ENCODE peak calls at places on chromosomes 12 and 14, in nine cellular contexts. One of them, this sample, is unnamed.

GRCh38 chr14:104113631-104114420 is 24.6 kb upstream of the KIF26A start:
- DNase-seq in HCT116: no peak
- DNase-seq in sigmoid colon: no peak
- DNase-seq in prostate gland: no peak
- DNase-seq in esophagus squamous epithelium: no peak
- DNase-seq in breast epithelium: no peak
- DNase-seq in endothelial cell of umbilical vein: no peak
- DNase-seq in stomach: peak; percentile 26
- DNase-seq in IMR-90: no peak
- DNase-seq in this sample: no peak

GRCh38 chr14:88879016-88879415 is 54.6 kb downstream of the TTC8 start:
- DNase-seq in IMR-90: peak; percentile 96
- DNase-seq in esophagus squamous epithelium: no peak
- DNase-seq in endothelial cell of umbilical vein: peak; percentile 92
- DNase-seq in breast epithelium: no peak
- DNase-seq in prostate gland: no peak
- DNase-seq in stomach: no peak
- DNase-seq in sigmoid colon: no peak
- DNase-seq in HCT116: no peak
- DNase-seq in this sample: no peak

GRCh38 chr14:61563162-61563511 is 132.2 kb upstream of the HIF1A start:
- DNase-seq in breast epithelium: no peak
- DNase-seq in stomach: no peak
- DNase-seq in IMR-90: no peak
- DNase-seq in esophagus squamous epithelium: no peak
- DNase-seq in sigmoid colon: no peak
- DNase-seq in prostate gland: no peak
- DNase-seq in endothelial cell of umbilical vein: no peak
- DNase-seq in HCT116: no peak
- DNase-seq in this sample: no peak

GRCh38 chr12:3083241-3083921 is 6.2 kb downstream of the TSPAN9 start:
- DNase-seq in HCT116: no peak
- DNase-seq in prostate gland: no peak
- DNase-seq in breast epithelium: no peak
- DNase-seq in stomach: no peak
- DNase-seq in endothelial cell of umbilical vein: no peak
- DNase-seq in IMR-90: no peak
- DNase-seq in esophagus squamous epithelium: no peak
- DNase-seq in sigmoid colon: no peak
- DNase-seq in this sample: no peak

GRCh38 chr12:42128327-42128726 is 16.3 kb downstream of the GXYLT1 start:
- DNase-seq in stomach: no peak
- DNase-seq in breast epithelium: no peak
- DNase-seq in endothelial cell of umbilical vein: no peak
- DNase-seq in prostate gland: no peak
- DNase-seq in sigmoid colon: no peak
- DNase-seq in HCT116: no peak
- DNase-seq in esophagus squamous epithelium: no peak
- DNase-seq in IMR-90: peak; percentile 46
- DNase-seq in this sample: no peak

GRCh38 chr14:101959277-101959676 is 5.1 kb upstream of the DYNC1H1 start:
- DNase-seq in sigmoid colon: no peak
- DNase-seq in HCT116: no peak
- DNase-seq in esophagus squamous epithelium: no peak
- DNase-seq in IMR-90: no peak
- DNase-seq in endothelial cell of umbilical vein: no peak
- DNase-seq in breast epithelium: no peak
- DNase-seq in stomach: no peak
- DNase-seq in prostate gland: no peak
- DNase-seq in this sample: no peak

GRCh38 chr12:119153477-119154434 is 25.0 kb upstream of the HSPB8 start:
- DNase-seq in sigmoid colon: peak; percentile 76
- DNase-seq in endothelial cell of umbilical vein: peak; percentile 30
- DNase-seq in HCT116: peak; percentile 68
- DNase-seq in IMR-90: peak; percentile 17
- DNase-seq in prostate gland: no peak
- DNase-seq in breast epithelium: no peak
- DNase-seq in stomach: peak; percentile 72
- DNase-seq in esophagus squamous epithelium: no peak
- DNase-seq in this sample: peak; percentile 25

GRCh38 chr12:92055877-92056276 is 89.8 kb downstream of the BTG1 start:
- DNase-seq in breast epithelium: no peak
- DNase-seq in esophagus squamous epithelium: no peak
- DNase-seq in stomach: peak; percentile 62
- DNase-seq in prostate gland: peak; percentile 56
- DNase-seq in IMR-90: no peak
- DNase-seq in HCT116: no peak
- DNase-seq in sigmoid colon: no peak
- DNase-seq in endothelial cell of umbilical vein: no peak
- DNase-seq in this sample: peak; percentile 58

GRCh38 chr14:105885561-105886320 is 359.4 kb downstream of the TMEM121 start:
- DNase-seq in HCT116: no peak
- DNase-seq in sigmoid colon: peak; percentile 43
- DNase-seq in stomach: peak; percentile 16
- DNase-seq in endothelial cell of umbilical vein: no peak
- DNase-seq in prostate gland: no peak
- DNase-seq in IMR-90: no peak
- DNase-seq in esophagus squamous epithelium: no peak
- DNase-seq in breast epithelium: no peak
- DNase-seq in this sample: peak; percentile 4

GRCh38 chr12:59839514-59839913 is 243.7 kb downstream of the SLC16A7 start:
- DNase-seq in endothelial cell of umbilical vein: peak; percentile 98
- DNase-seq in HCT116: no peak
- DNase-seq in breast epithelium: no peak
- DNase-seq in IMR-90: peak; percentile 38
- DNase-seq in prostate gland: no peak
- DNase-seq in sigmoid colon: no peak
- DNase-seq in stomach: no peak
- DNase-seq in esophagus squamous epithelium: no peak
- DNase-seq in this sample: no peak

GRCh38 chr12:87259405-87259804 is 769.8 kb downstream of the C12orf50 start:
- DNase-seq in prostate gland: no peak
- DNase-seq in IMR-90: peak; percentile 37
- DNase-seq in breast epithelium: no peak
- DNase-seq in esophagus squamous epithelium: no peak
- DNase-seq in stomach: no peak
- DNase-seq in HCT116: no peak
- DNase-seq in endothelial cell of umbilical vein: peak; percentile 38
- DNase-seq in sigmoid colon: no peak
- DNase-seq in this sample: no peak

GRCh38 chr12:107661830-107662229 is 23.8 kb upstream of the PWP1 start:
- DNase-seq in prostate gland: no peak
- DNase-seq in breast epithelium: no peak
- DNase-seq in esophagus squamous epithelium: no peak
- DNase-seq in endothelial cell of umbilical vein: peak; percentile 39
- DNase-seq in IMR-90: no peak
- DNase-seq in HCT116: no peak
- DNase-seq in stomach: no peak
- DNase-seq in sigmoid colon: no peak
- DNase-seq in this sample: no peak

GRCh38 chr12:109358154-109358869 is 10.6 kb downstream of the MYO1H start:
- DNase-seq in HCT116: no peak
- DNase-seq in stomach: no peak
- DNase-seq in breast epithelium: no peak
- DNase-seq in esophagus squamous epithelium: no peak
- DNase-seq in prostate gland: no peak
- DNase-seq in endothelial cell of umbilical vein: peak; percentile 47
- DNase-seq in sigmoid colon: no peak
- DNase-seq in IMR-90: peak; percentile 4
- DNase-seq in this sample: no peak

GRCh38 chr12:132561784-132562156 is 48.6 kb downstream of the LRCOL1 start:
- DNase-seq in HCT116: no peak
- DNase-seq in stomach: peak; percentile 36
- DNase-seq in sigmoid colon: no peak
- DNase-seq in endothelial cell of umbilical vein: no peak
- DNase-seq in IMR-90: no peak
- DNase-seq in breast epithelium: no peak
- DNase-seq in prostate gland: no peak
- DNase-seq in esophagus squamous epithelium: no peak
- DNase-seq in this sample: no peak
- TF ChIP-seq CTCF in HCT116: peak; percentile 53
- TF ChIP-seq CTCF in stomach: no peak
- TF ChIP-seq CTCF in sigmoid colon: no peak
- TF ChIP-seq CTCF in endothelial cell of umbilical vein: peak; percentile 27
- TF ChIP-seq CTCF in IMR-90: peak; percentile 45
- TF ChIP-seq CTCF in breast epithelium: no peak
- TF ChIP-seq CTCF in prostate gland: peak; percentile 33
- TF ChIP-seq CTCF in esophagus squamous epithelium: no peak
- TF ChIP-seq CTCF in this sample: no peak

DNA sequence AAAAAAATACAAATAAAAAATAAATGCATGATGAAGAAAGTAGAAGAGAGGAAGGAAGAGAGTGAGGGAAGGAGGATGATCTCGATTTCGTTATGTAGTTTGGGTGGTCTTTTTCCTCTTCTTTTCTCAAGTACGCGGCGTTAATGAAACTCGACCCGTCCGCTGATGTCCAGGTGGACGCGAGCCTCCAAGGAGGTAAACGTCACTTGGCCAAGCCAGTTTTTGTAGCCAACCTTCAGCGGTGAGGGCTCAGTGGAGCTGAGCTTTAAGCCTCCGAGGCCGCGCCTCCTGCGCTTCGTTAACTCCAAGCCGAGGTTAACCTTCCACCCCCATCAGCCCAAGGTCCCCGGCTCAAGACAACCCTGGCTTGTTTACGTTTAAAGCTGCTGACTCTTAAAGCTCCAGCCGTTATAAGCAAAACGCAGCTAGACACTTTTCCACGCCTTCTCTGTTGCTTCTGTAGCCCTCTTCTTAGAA is 736 bp upstream of the ITPR2 start:
- DNase-seq in IMR-90: peak; percentile 13
- DNase-seq in prostate gland: peak; percentile 28
- DNase-seq in breast epithelium: peak; percentile 22
- DNase-seq in endothelial cell of umbilical vein: peak; percentile 46
- DNase-seq in stomach: peak; percentile 55
- DNase-seq in sigmoid colon: peak; percentile 73
- DNase-seq in HCT116: no peak
- DNase-seq in esophagus squamous epithelium: no peak
- DNase-seq in this sample: peak; percentile 62
- H3K27ac ChIP-seq in IMR-90: peak overlapping the region; percentile 36
- H3K27ac ChIP-seq in prostate gland: peak overlapping the region; percentile 92
- H3K27ac ChIP-seq in breast epithelium: peak overlapping the region; percentile 90
- H3K27ac ChIP-seq in endothelial cell of umbilical vein: peak overlapping the region; percentile 40
- H3K27ac ChIP-seq in stomach: peak overlapping the region; percentile 94
- H3K27ac ChIP-seq in sigmoid colon: peak overlapping the region; percentile 96
- H3K27ac ChIP-seq in HCT116: no peak overlapping the region
- H3K27ac ChIP-seq in esophagus squamous epithelium: peak overlapping the region; percentile 97
- H3K27ac ChIP-seq in this sample: peak overlapping the region; percentile 90

DNA sequence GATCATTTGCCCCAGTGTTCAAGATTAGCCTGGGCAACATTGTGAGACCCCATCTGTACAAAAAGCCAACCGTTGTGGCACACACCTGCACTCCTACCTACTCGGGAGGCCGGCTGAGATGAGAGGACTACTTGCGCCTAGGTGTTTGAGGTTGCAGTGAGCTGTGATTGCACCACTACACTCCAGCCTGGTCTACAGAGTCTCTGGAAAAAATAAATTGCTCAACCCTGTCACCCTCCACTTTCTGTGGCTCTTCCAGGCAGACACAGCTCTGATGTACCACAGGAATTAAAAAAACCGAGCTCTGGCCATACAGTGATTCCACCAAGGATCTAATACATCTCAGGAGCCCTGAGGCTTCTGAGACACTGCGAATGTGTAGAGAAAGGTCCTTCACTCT is 14.4 kb downstream of the TIMELESS start:
- DNase-seq in IMR-90: no peak
- DNase-seq in breast epithelium: no peak
- DNase-seq in sigmoid colon: no peak
- DNase-seq in stomach: no peak
- DNase-seq in prostate gland: no peak
- DNase-seq in HCT116: no peak
- DNase-seq in esophagus squamous epithelium: no peak
- DNase-seq in endothelial cell of umbilical vein: no peak
- DNase-seq in this sample: no peak
- TF ChIP-seq POLR2A in IMR-90: no peak
- TF ChIP-seq POLR2A in breast epithelium: no peak
- TF ChIP-seq POLR2A in sigmoid colon: no peak
- TF ChIP-seq POLR2A in stomach: no peak
- TF ChIP-seq POLR2A in prostate gland: no peak
- TF ChIP-seq POLR2A in HCT116: no peak
- TF ChIP-seq POLR2A in esophagus squamous epithelium: no peak
- TF ChIP-seq POLR2A in endothelial cell of umbilical vein: no peak
- TF ChIP-seq POLR2A in this sample: no peak

GRCh38 chr14:29016050-29016900 is 249.7 kb downstream of the FOXG1 start:
- DNase-seq in prostate gland: no peak
- DNase-seq in endothelial cell of umbilical vein: peak; percentile 60
- DNase-seq in sigmoid colon: no peak
- DNase-seq in HCT116: no peak
- DNase-seq in esophagus squamous epithelium: no peak
- DNase-seq in stomach: no peak
- DNase-seq in breast epithelium: no peak
- DNase-seq in IMR-90: peak; percentile 51
- DNase-seq in this sample: no peak
- TF ChIP-seq CTCF in prostate gland: no peak
- TF ChIP-seq CTCF in endothelial cell of umbilical vein: peak; percentile 75
- TF ChIP-seq CTCF in sigmoid colon: no peak
- TF ChIP-seq CTCF in HCT116: peak; percentile 44
- TF ChIP-seq CTCF in esophagus squamous epithelium: no peak
- TF ChIP-seq CTCF in stomach: no peak
- TF ChIP-seq CTCF in breast epithelium: no peak
- TF ChIP-seq CTCF in IMR-90: peak; percentile 74
- TF ChIP-seq CTCF in this sample: no peak

DNA sequence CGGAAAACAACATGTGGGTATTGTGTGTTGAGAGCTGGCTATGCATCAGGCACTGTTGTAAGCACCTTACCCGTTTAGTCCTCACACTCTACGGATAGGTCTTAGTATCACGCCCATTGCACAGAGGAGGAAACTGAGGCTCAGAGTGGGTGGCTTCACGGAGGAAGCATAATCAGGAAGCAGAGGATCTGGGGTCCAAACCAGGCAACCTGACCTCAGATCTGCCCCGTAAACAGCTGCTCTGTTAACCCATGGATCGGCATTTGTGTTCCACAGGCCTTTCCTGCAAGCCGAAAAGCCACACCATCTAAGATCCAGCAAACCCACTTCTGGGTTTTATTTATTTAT is 107.9 kb downstream of the SCARB1 start:
- DNase-seq in prostate gland: no peak
- DNase-seq in stomach: no peak
- DNase-seq in IMR-90: no peak
- DNase-seq in esophagus squamous epithelium: no peak
- DNase-seq in sigmoid colon: no peak
- DNase-seq in endothelial cell of umbilical vein: no peak
- DNase-seq in breast epithelium: no peak
- DNase-seq in HCT116: no peak
- DNase-seq in this sample: no peak
- H3K27ac ChIP-seq in prostate gland: peak overlapping the region; percentile 73
- H3K27ac ChIP-seq in stomach: peak overlapping the region; percentile 89
- H3K27ac ChIP-seq in IMR-90: peak overlapping the region; percentile 36
- H3K27ac ChIP-seq in esophagus squamous epithelium: peak overlapping the region; percentile 89
- H3K27ac ChIP-seq in sigmoid colon: peak overlapping the region; percentile 93
- H3K27ac ChIP-seq in endothelial cell of umbilical vein: no peak overlapping the region
- H3K27ac ChIP-seq in breast epithelium: peak overlapping the region; percentile 94
- H3K27ac ChIP-seq in HCT116: no peak overlapping the region
- H3K27ac ChIP-seq in this sample: peak overlapping the region; percentile 87

DNA sequence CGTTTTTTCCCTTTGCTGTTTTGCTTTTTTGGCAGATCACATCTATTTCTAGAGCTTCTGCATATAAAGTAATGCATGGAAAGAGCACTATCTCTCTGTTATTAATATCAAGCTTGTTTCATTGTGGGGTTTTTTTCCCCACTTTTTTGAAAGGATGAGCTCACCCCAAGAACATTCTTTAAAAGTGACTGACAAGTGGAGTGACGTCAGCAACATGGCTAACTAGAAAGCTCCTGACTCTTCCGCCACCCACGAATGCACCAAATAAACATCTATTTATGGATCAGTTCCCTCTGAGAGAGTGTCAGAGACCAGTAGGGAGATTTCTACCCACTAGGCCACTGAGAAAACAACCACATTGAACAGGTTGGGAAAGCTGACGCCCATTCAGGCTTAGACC is 445.4 kb downstream of the GALC start:
- DNase-seq in IMR-90: no peak
- DNase-seq in breast epithelium: no peak
- DNase-seq in sigmoid colon: no peak
- DNase-seq in esophagus squamous epithelium: no peak
- DNase-seq in endothelial cell of umbilical vein: no peak
- DNase-seq in HCT116: no peak
- DNase-seq in prostate gland: no peak
- DNase-seq in stomach: no peak
- DNase-seq in this sample: no peak
- TF ChIP-seq POLR2A in IMR-90: no peak
- TF ChIP-seq POLR2A in breast epithelium: no peak
- TF ChIP-seq POLR2A in sigmoid colon: no peak
- TF ChIP-seq POLR2A in esophagus squamous epithelium: no peak
- TF ChIP-seq POLR2A in endothelial cell of umbilical vein: no peak
- TF ChIP-seq POLR2A in HCT116: no peak
- TF ChIP-seq POLR2A in prostate gland: no peak
- TF ChIP-seq POLR2A in stomach: no peak
- TF ChIP-seq POLR2A in this sample: no peak